ENCODE peak calls at places on chromosomes 16 and 17, in eight cellular contexts. One of them, this sample, is unnamed.

GRCh38 chr17:69539781-69540319 is 125.4 kb downstream of the MAP2K6 start:
- DNase-seq in DND-41: no peak
- DNase-seq in fibroblast of lung: peak; percentile 91
- DNase-seq in A549: peak; percentile 31
- DNase-seq in endodermal cell: no peak
- DNase-seq in left lung: no peak
- DNase-seq in brain microvascular endothelial cell: peak; percentile 25
- DNase-seq in ovary: no peak
- DNase-seq in this sample: no peak

GRCh38 chr16:17225551-17225950 is 245.2 kb downstream of the XYLT1 start:
- DNase-seq in ovary: no peak
- DNase-seq in DND-41: no peak
- DNase-seq in left lung: no peak
- DNase-seq in endodermal cell: no peak
- DNase-seq in fibroblast of lung: peak; percentile 18
- DNase-seq in brain microvascular endothelial cell: no peak
- DNase-seq in A549: no peak
- DNase-seq in this sample: no peak

GRCh38 chr16:87176735-87177134 is 140.5 kb downstream of the C16orf95 start:
- DNase-seq in left lung: no peak
- DNase-seq in A549: no peak
- DNase-seq in endodermal cell: no peak
- DNase-seq in fibroblast of lung: no peak
- DNase-seq in brain microvascular endothelial cell: no peak
- DNase-seq in ovary: no peak
- DNase-seq in DND-41: no peak
- DNase-seq in this sample: no peak

GRCh38 chr16:48619547-48619946 is 9.6 kb upstream of the N4BP1 start:
- DNase-seq in fibroblast of lung: no peak
- DNase-seq in brain microvascular endothelial cell: no peak
- DNase-seq in ovary: no peak
- DNase-seq in A549: no peak
- DNase-seq in endodermal cell: no peak
- DNase-seq in left lung: no peak
- DNase-seq in DND-41: no peak
- DNase-seq in this sample: no peak

GRCh38 chr17:64171041-64171440 is 41.1 kb upstream of the ERN1 start:
- DNase-seq in DND-41: no peak
- DNase-seq in left lung: no peak
- DNase-seq in brain microvascular endothelial cell: no peak
- DNase-seq in fibroblast of lung: no peak
- DNase-seq in ovary: no peak
- DNase-seq in endodermal cell: no peak
- DNase-seq in A549: peak; percentile 16
- DNase-seq in this sample: no peak

GRCh38 chr16:29745126-29745852 is 501 bp downstream of the C16orf54 start:
- DNase-seq in endodermal cell: no peak
- DNase-seq in DND-41: peak; percentile 69
- DNase-seq in A549: no peak
- DNase-seq in ovary: no peak
- DNase-seq in fibroblast of lung: no peak
- DNase-seq in left lung: no peak
- DNase-seq in brain microvascular endothelial cell: no peak
- DNase-seq in this sample: peak; percentile 77

GRCh38 chr17:67218385-67218950 is 26.5 kb downstream of the HELZ start:
- DNase-seq in fibroblast of lung: peak; percentile 22
- DNase-seq in endodermal cell: no peak
- DNase-seq in DND-41: no peak
- DNase-seq in ovary: no peak
- DNase-seq in left lung: no peak
- DNase-seq in A549: no peak
- DNase-seq in brain microvascular endothelial cell: peak; percentile 42
- DNase-seq in this sample: no peak

GRCh38 chr16:2210386-2211365 is at the start of gene BRICD5:
- DNase-seq in A549: no peak
- DNase-seq in fibroblast of lung: peak; percentile 20
- DNase-seq in brain microvascular endothelial cell: no peak
- DNase-seq in DND-41: no peak
- DNase-seq in ovary: no peak
- DNase-seq in left lung: no peak
- DNase-seq in endodermal cell: peak; percentile 64
- DNase-seq in this sample: no peak

GRCh38 chr17:57909548-57909947 is 45.7 kb downstream of the CUEDC1 start:
- DNase-seq in left lung: no peak
- DNase-seq in DND-41: no peak
- DNase-seq in fibroblast of lung: no peak
- DNase-seq in ovary: no peak
- DNase-seq in brain microvascular endothelial cell: no peak
- DNase-seq in endodermal cell: peak; percentile 83
- DNase-seq in A549: no peak
- DNase-seq in this sample: no peak

GRCh38 chr17:39152134-39152884 is 872 bp upstream of the PLXDC1 start:
- DNase-seq in left lung: no peak
- DNase-seq in A549: no peak
- DNase-seq in brain microvascular endothelial cell: no peak
- DNase-seq in fibroblast of lung: no peak
- DNase-seq in DND-41: no peak
- DNase-seq in ovary: peak; percentile 71
- DNase-seq in endodermal cell: peak; percentile 88
- DNase-seq in this sample: no peak

GRCh38 chr17:17313350-17313991 is 10.3 kb downstream of the NT5M start:
- DNase-seq in endodermal cell: peak; percentile 95
- DNase-seq in DND-41: peak; percentile 19
- DNase-seq in A549: peak; percentile 71
- DNase-seq in left lung: peak; percentile 65
- DNase-seq in fibroblast of lung: no peak
- DNase-seq in ovary: no peak
- DNase-seq in brain microvascular endothelial cell: no peak
- DNase-seq in this sample: peak; percentile 85

DNA sequence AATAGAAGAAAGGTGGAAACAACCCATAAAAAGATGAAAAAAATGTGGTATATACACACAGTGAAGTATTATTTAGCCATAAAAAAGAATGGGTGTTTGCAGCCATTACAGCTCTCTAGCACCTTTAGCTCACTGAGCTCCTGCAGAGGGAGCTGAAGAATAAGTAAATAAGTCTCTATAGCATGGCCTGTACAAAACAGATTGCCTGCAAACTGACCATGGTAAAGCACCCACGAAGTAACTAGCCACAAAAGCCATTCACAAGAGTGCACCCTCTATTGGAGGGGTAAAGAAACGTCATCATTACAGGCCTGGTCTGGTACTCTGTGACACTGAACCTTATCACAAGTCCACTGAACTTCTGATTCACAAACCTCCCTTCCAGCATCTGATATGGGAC is 76.3 kb downstream of the USP32 start:
- DNase-seq in fibroblast of lung: no peak
- DNase-seq in A549: peak; percentile 35
- DNase-seq in DND-41: no peak
- DNase-seq in brain microvascular endothelial cell: no peak
- DNase-seq in ovary: no peak
- DNase-seq in endodermal cell: no peak
- DNase-seq in left lung: no peak
- DNase-seq in this sample: no peak
- TF ChIP-seq CTCF in fibroblast of lung: no peak
- TF ChIP-seq CTCF in A549: peak; percentile 25
- TF ChIP-seq CTCF in DND-41: peak; percentile 21
- TF ChIP-seq CTCF in brain microvascular endothelial cell: peak; percentile 9
- TF ChIP-seq CTCF in ovary: no peak
- TF ChIP-seq CTCF in endodermal cell: peak; percentile 50
- TF ChIP-seq CTCF in left lung: no peak
- TF ChIP-seq CTCF in this sample: no peak

GRCh38 chr16:14187517-14188338 is 116.6 kb downstream of the MRTFB start:
- DNase-seq in ovary: no peak
- DNase-seq in endodermal cell: no peak
- DNase-seq in DND-41: no peak
- DNase-seq in left lung: no peak
- DNase-seq in fibroblast of lung: no peak
- DNase-seq in A549: no peak
- DNase-seq in brain microvascular endothelial cell: no peak
- DNase-seq in this sample: no peak
- H3K4me3 ChIP-seq in ovary: peak overlapping the region; percentile 13
- H3K4me3 ChIP-seq in endodermal cell: no peak overlapping the region
- H3K4me3 ChIP-seq in DND-41: no peak overlapping the region
- H3K4me3 ChIP-seq in left lung: peak overlapping the region; percentile 10
- H3K4me3 ChIP-seq in fibroblast of lung: peak overlapping the region; percentile 22
- H3K4me3 ChIP-seq in A549: no peak overlapping the region
- H3K4me3 ChIP-seq in brain microvascular endothelial cell: no peak overlapping the region
- H3K4me3 ChIP-seq in this sample: no peak overlapping the region

GRCh38 chr16:70331588-70332358 is 14.9 kb upstream of the DDX19A start:
- DNase-seq in DND-41: peak; percentile 38
- DNase-seq in A549: no peak
- DNase-seq in ovary: no peak
- DNase-seq in brain microvascular endothelial cell: peak; percentile 18
- DNase-seq in endodermal cell: peak; percentile 69
- DNase-seq in left lung: no peak
- DNase-seq in fibroblast of lung: peak; percentile 9
- DNase-seq in this sample: no peak
- TF ChIP-seq CTCF in DND-41: peak; percentile 64
- TF ChIP-seq CTCF in A549: peak; percentile 50
- TF ChIP-seq CTCF in ovary: peak; percentile 21
- TF ChIP-seq CTCF in brain microvascular endothelial cell: peak; percentile 70
- TF ChIP-seq CTCF in endodermal cell: peak; percentile 79
- TF ChIP-seq CTCF in left lung: peak; percentile 14
- TF ChIP-seq CTCF in fibroblast of lung: peak; percentile 36
- TF ChIP-seq CTCF in this sample: peak; percentile 24

GRCh38 chr17:19686400-19687090 is 29.8 kb downstream of the SLC47A2 start:
- DNase-seq in endodermal cell: no peak
- DNase-seq in DND-41: no peak
- DNase-seq in fibroblast of lung: peak; percentile 18
- DNase-seq in left lung: no peak
- DNase-seq in A549: no peak
- DNase-seq in brain microvascular endothelial cell: no peak
- DNase-seq in ovary: no peak
- DNase-seq in this sample: no peak
- H3K4me3 ChIP-seq in endodermal cell: no peak overlapping the region
- H3K4me3 ChIP-seq in DND-41: no peak overlapping the region
- H3K4me3 ChIP-seq in fibroblast of lung: no peak overlapping the region
- H3K4me3 ChIP-seq in left lung: no peak overlapping the region
- H3K4me3 ChIP-seq in A549: no peak overlapping the region
- H3K4me3 ChIP-seq in brain microvascular endothelial cell: no peak overlapping the region
- H3K4me3 ChIP-seq in ovary: no peak overlapping the region
- H3K4me3 ChIP-seq in this sample: no peak overlapping the region

DNA sequence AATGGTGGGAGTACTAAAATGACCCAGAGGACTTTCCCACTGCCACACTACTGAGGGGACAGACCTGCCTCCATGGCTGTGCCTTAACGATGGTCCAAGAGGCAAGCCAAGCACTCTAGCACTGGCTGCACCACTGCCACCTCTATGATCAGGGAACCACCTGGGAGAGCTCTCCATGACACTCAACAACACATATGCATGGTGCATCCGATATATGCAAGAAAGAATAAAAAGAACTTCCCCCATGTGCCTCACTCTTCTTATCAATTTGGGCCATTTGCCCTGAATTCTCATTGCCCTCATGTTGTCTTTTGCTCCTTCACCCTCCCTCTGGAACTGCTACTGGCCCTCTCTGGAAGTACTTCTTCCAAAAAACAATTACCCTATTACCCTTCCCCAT is 99.5 kb downstream of the HS3ST3A1 start:
- DNase-seq in brain microvascular endothelial cell: no peak
- DNase-seq in left lung: no peak
- DNase-seq in A549: no peak
- DNase-seq in ovary: no peak
- DNase-seq in endodermal cell: no peak
- DNase-seq in fibroblast of lung: no peak
- DNase-seq in DND-41: no peak
- DNase-seq in this sample: no peak
- TF ChIP-seq CTCF in brain microvascular endothelial cell: no peak
- TF ChIP-seq CTCF in left lung: no peak
- TF ChIP-seq CTCF in A549: no peak
- TF ChIP-seq CTCF in ovary: no peak
- TF ChIP-seq CTCF in endodermal cell: no peak
- TF ChIP-seq CTCF in fibroblast of lung: no peak
- TF ChIP-seq CTCF in DND-41: no peak
- TF ChIP-seq CTCF in this sample: no peak

GRCh38 chr17:18949566-18949965 is 2.4 kb upstream of the SLC5A10 start:
- DNase-seq in DND-41: no peak
- DNase-seq in endodermal cell: no peak
- DNase-seq in fibroblast of lung: peak; percentile 38
- DNase-seq in ovary: peak; percentile 59
- DNase-seq in brain microvascular endothelial cell: no peak
- DNase-seq in left lung: no peak
- DNase-seq in A549: no peak
- DNase-seq in this sample: no peak

GRCh38 chr17:18950944-18951905 is 740 bp upstream of the SLC5A10 start:
- DNase-seq in left lung: no peak
- DNase-seq in A549: no peak
- DNase-seq in DND-41: no peak
- DNase-seq in brain microvascular endothelial cell: no peak
- DNase-seq in fibroblast of lung: no peak
- DNase-seq in endodermal cell: peak; percentile 55
- DNase-seq in ovary: no peak
- DNase-seq in this sample: no peak

GRCh38 chr17:18953231-18953728 is 1.3 kb downstream of the SLC5A10 start:
- DNase-seq in ovary: no peak
- DNase-seq in brain microvascular endothelial cell: no peak
- DNase-seq in left lung: no peak
- DNase-seq in DND-41: no peak
- DNase-seq in fibroblast of lung: no peak
- DNase-seq in endodermal cell: no peak
- DNase-seq in A549: no peak
- DNase-seq in this sample: no peak

GRCh38 chr17:18954321-18954720 is 2.4 kb downstream of the SLC5A10 start:
- DNase-seq in fibroblast of lung: no peak
- DNase-seq in endodermal cell: peak; percentile 49
- DNase-seq in A549: no peak
- DNase-seq in ovary: no peak
- DNase-seq in brain microvascular endothelial cell: no peak
- DNase-seq in left lung: no peak
- DNase-seq in DND-41: no peak
- DNase-seq in this sample: no peak

GRCh38 chr17:18951941-18952842 is at the start of gene SLC5A10:
- DNase-seq in DND-41: no peak
- DNase-seq in brain microvascular endothelial cell: no peak
- DNase-seq in A549: peak; percentile 51
- DNase-seq in fibroblast of lung: no peak
- DNase-seq in endodermal cell: peak; percentile 85
- DNase-seq in ovary: no peak
- DNase-seq in left lung: no peak
- DNase-seq in this sample: no peak
- H3K4me3 ChIP-seq in DND-41: no peak within 1 kb of the TSS
- H3K4me3 ChIP-seq in brain microvascular endothelial cell: no peak within 1 kb of the TSS
- H3K4me3 ChIP-seq in A549: no peak within 1 kb of the TSS
- H3K4me3 ChIP-seq in fibroblast of lung: no peak within 1 kb of the TSS
- H3K4me3 ChIP-seq in endodermal cell: no peak within 1 kb of the TSS
- H3K4me3 ChIP-seq in ovary: no peak within 1 kb of the TSS
- H3K4me3 ChIP-seq in left lung: no peak within 1 kb of the TSS
- H3K4me3 ChIP-seq in this sample: no peak within 1 kb of the TSS

DNA sequence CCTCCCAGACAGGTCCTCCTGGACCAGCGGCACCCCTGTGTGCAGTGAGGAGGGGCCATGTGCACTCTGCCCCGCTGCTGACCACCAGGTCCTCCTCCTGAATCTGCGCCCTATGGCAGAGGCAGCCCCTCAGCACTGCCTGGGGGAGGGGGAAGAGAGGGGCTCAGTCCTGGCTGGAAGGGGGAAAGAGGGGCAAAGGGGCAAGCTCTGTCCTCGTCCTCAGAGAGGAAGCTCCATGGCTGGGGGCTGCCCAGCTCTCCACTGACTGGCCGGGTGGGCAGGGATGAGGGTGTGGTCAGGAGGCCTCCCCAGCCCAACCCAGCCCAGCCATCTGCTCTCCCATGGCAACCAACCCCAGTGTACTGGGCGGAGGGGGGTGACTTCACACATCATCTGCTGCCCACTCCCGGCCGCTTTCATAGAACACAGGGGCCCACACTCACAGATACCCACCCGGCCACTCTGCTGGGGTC is 5.5 kb upstream of the BCAR1 start:
- DNase-seq in left lung: peak; percentile 41
- DNase-seq in fibroblast of lung: peak; percentile 63
- DNase-seq in A549: no peak
- DNase-seq in DND-41: no peak
- DNase-seq in ovary: peak; percentile 55
- DNase-seq in brain microvascular endothelial cell: no peak
- DNase-seq in endodermal cell: peak; percentile 64
- DNase-seq in this sample: no peak
- TF ChIP-seq CTCF in left lung: no peak
- TF ChIP-seq CTCF in fibroblast of lung: no peak
- TF ChIP-seq CTCF in A549: no peak
- TF ChIP-seq CTCF in DND-41: no peak
- TF ChIP-seq CTCF in ovary: no peak
- TF ChIP-seq CTCF in brain microvascular endothelial cell: no peak
- TF ChIP-seq CTCF in endodermal cell: no peak
- TF ChIP-seq CTCF in this sample: no peak